ENCODE peak calls at places on chromosomes 11 and 22, in seven cellular contexts. V is Peyer's patch; D is mucosa of descending colon; S is cardiac septum; H is nephron progenitor cell; R is activated CD4-positive, CD25-positive, alpha-beta regulatory T cell; C is cardiac fibroblast. B is an unnamed sample.

GRCh38 chr11:14148653-14149273 is 186.2 kb downstream of the SPON1 start:
- DNase-seq in V (no peak), D (no peak), S (no peak), H (no peak), R (no peak), C (peak), B (no peak)

GRCh38 chr11:75406338-75406777 is 7.0 kb downstream of the RPS3 start:
- DNase-seq in V (no peak), D (no peak), S (peak), H (no peak), R (no peak), C (peak), B (no peak)

GRCh38 chr11:67666676-67667489 is 7.5 kb downstream of the ALDH3B2 start:
- DNase-seq in V (peak), D (no peak), S (no peak), H (no peak), R (no peak), C (no peak), B (no peak)

GRCh38 chr11:80144932-80145612 is 704.2 kb upstream of the TENM4 start:
- DNase-seq in V (no peak), D (no peak), S (no peak), H (no peak), R (no peak), C (no peak), B (no peak)

GRCh38 chr11:63682045-63682915 is 980 bp downstream of the RTN3 start:
- DNase-seq in V (peak), D (peak), S (no peak), H (peak), R (no peak), C (no peak), B (no peak)

GRCh38 chr11:12625438-12626071 is 48.7 kb upstream of the TEAD1 start:
- DNase-seq in V (no peak), D (no peak), S (no peak), H (no peak), R (no peak), C (peak), B (no peak)

GRCh38 chr22:30649430-30650007 is 13.9 kb downstream of the SLC35E4 start:
- DNase-seq in V (peak), D (peak), S (no peak), H (no peak), R (peak), C (peak), B (no peak)

GRCh38 chr11:64854534-64855502 is 10.4 kb upstream of the CDC42BPG start:
- DNase-seq in V (peak), D (peak), S (peak), H (no peak), R (peak), C (peak), B (no peak)

GRCh38 chr22:19289475-19290161 is 1.9 kb downstream of the CLTCL1 start:
- DNase-seq in V (no peak), D (peak), S (no peak), H (no peak), R (no peak), C (peak), B (no peak)

GRCh38 chr11:64103377-64103985 is 62.4 kb downstream of the MACROD1 start:
- DNase-seq in V (no peak), D (no peak), S (no peak), H (no peak), R (no peak), C (no peak), B (no peak)

GRCh38 chr22:30313527-30314385 is 13.0 kb downstream of the TBC1D10A start:
- DNase-seq in V (no peak), D (no peak), S (no peak), H (no peak), R (no peak), C (no peak), B (no peak)

B was measured in WTC11.